ENCODE peak calls at places on chromosomes 6 and 20, in four cellular contexts. One of them, this sample, is unnamed.

GRCh38 chr20:37414133-37414532 is 68.2 kb downstream of the SRC start:
- DNase-seq in foreskin fibroblast: no peak
- DNase-seq in HepG2: no peak
- DNase-seq in activated T-helper 9 cell treated with anti-CD3 and anti-CD28 coated beads, Interleukin-2, amount 50 U/mL, for 16 hours: no peak
- DNase-seq in this sample: no peak

GRCh38 chr6:6362051-6362450 is 41.6 kb upstream of the F13A1 start:
- DNase-seq in foreskin fibroblast: no peak
- DNase-seq in HepG2: no peak
- DNase-seq in activated T-helper 9 cell treated with anti-CD3 and anti-CD28 coated beads, Interleukin-2, amount 50 U/mL, for 16 hours: no peak
- DNase-seq in this sample: no peak

GRCh38 chr6:106132153-106132698 is 46.1 kb downstream of the PRDM1 start:
- DNase-seq in foreskin fibroblast: no peak
- DNase-seq in HepG2: no peak
- DNase-seq in activated T-helper 9 cell treated with anti-CD3 and anti-CD28 coated beads, Interleukin-2, amount 50 U/mL, for 16 hours: no peak
- DNase-seq in this sample: no peak

GRCh38 chr20:34491226-34491931 is 24.8 kb upstream of the DYNLRB1 start:
- DNase-seq in foreskin fibroblast: no peak
- DNase-seq in HepG2: no peak
- DNase-seq in activated T-helper 9 cell treated with anti-CD3 and anti-CD28 coated beads, Interleukin-2, amount 50 U/mL, for 16 hours: no peak
- DNase-seq in this sample: no peak

GRCh38 chr6:41644297-41644879 is 6.1 kb downstream of the MDFI start:
- DNase-seq in foreskin fibroblast: no peak
- DNase-seq in HepG2: peak
- DNase-seq in activated T-helper 9 cell treated with anti-CD3 and anti-CD28 coated beads, Interleukin-2, amount 50 U/mL, for 16 hours: no peak
- DNase-seq in this sample: no peak

GRCh38 chr6:147507162-147508072 is 1.1 kb upstream of the SAMD5 start:
- DNase-seq in foreskin fibroblast: peak
- DNase-seq in HepG2: no peak
- DNase-seq in activated T-helper 9 cell treated with anti-CD3 and anti-CD28 coated beads, Interleukin-2, amount 50 U/mL, for 16 hours: no peak
- DNase-seq in this sample: no peak

GRCh38 chr6:72748759-72749158 is 126.9 kb downstream of the KCNQ5 start:
- DNase-seq in foreskin fibroblast: peak
- DNase-seq in HepG2: no peak
- DNase-seq in activated T-helper 9 cell treated with anti-CD3 and anti-CD28 coated beads, Interleukin-2, amount 50 U/mL, for 16 hours: no peak
- DNase-seq in this sample: peak

GRCh38 chr20:3470627-3471396 is at the start of gene ATRN:
- DNase-seq in foreskin fibroblast: peak
- DNase-seq in HepG2: peak
- DNase-seq in activated T-helper 9 cell treated with anti-CD3 and anti-CD28 coated beads, Interleukin-2, amount 50 U/mL, for 16 hours: peak
- DNase-seq in this sample: peak

GRCh38 chr6:145891126-145891525 is 73.0 kb downstream of the SHPRH start:
- DNase-seq in foreskin fibroblast: peak
- DNase-seq in HepG2: peak
- DNase-seq in activated T-helper 9 cell treated with anti-CD3 and anti-CD28 coated beads, Interleukin-2, amount 50 U/mL, for 16 hours: no peak
- DNase-seq in this sample: peak

GRCh38 chr6:14537061-14537460 is 419.5 kb downstream of the CD83 start:
- DNase-seq in foreskin fibroblast: peak
- DNase-seq in HepG2: no peak
- DNase-seq in activated T-helper 9 cell treated with anti-CD3 and anti-CD28 coated beads, Interleukin-2, amount 50 U/mL, for 16 hours: no peak
- DNase-seq in this sample: no peak

GRCh38 chr20:64245746-64246595 is 9.6 kb upstream of the PCMTD2 start:
- DNase-seq in foreskin fibroblast: no peak
- DNase-seq in HepG2: no peak
- DNase-seq in activated T-helper 9 cell treated with anti-CD3 and anti-CD28 coated beads, Interleukin-2, amount 50 U/mL, for 16 hours: no peak
- DNase-seq in this sample: no peak

GRCh38 chr6:132495604-132496079 is 17.3 kb downstream of the STX7 start:
- DNase-seq in foreskin fibroblast: no peak
- DNase-seq in HepG2: no peak
- DNase-seq in activated T-helper 9 cell treated with anti-CD3 and anti-CD28 coated beads, Interleukin-2, amount 50 U/mL, for 16 hours: no peak
- DNase-seq in this sample: no peak

GRCh38 chr6:167349816-167350215 is 24.9 kb downstream of the TTLL2 start:
- DNase-seq in foreskin fibroblast: no peak
- DNase-seq in HepG2: peak
- DNase-seq in activated T-helper 9 cell treated with anti-CD3 and anti-CD28 coated beads, Interleukin-2, amount 50 U/mL, for 16 hours: no peak
- DNase-seq in this sample: no peak

GRCh38 chr20:9838378-9839295 is at the start of gene PAK5:
- DNase-seq in foreskin fibroblast: peak
- DNase-seq in HepG2: peak
- DNase-seq in activated T-helper 9 cell treated with anti-CD3 and anti-CD28 coated beads, Interleukin-2, amount 50 U/mL, for 16 hours: no peak
- DNase-seq in this sample: no peak

GRCh38 chr6:66103954-66104353 is 396.9 kb upstream of the EYS start:
- DNase-seq in foreskin fibroblast: no peak
- DNase-seq in HepG2: no peak
- DNase-seq in activated T-helper 9 cell treated with anti-CD3 and anti-CD28 coated beads, Interleukin-2, amount 50 U/mL, for 16 hours: no peak
- DNase-seq in this sample: no peak

GRCh38 chr6:147141690-147142308 is 62.4 kb upstream of the STXBP5 start:
- DNase-seq in foreskin fibroblast: peak
- DNase-seq in HepG2: no peak
- DNase-seq in activated T-helper 9 cell treated with anti-CD3 and anti-CD28 coated beads, Interleukin-2, amount 50 U/mL, for 16 hours: no peak
- DNase-seq in this sample: peak

This sample was measured in HFFc6.